ENCODE peak calls at places on chromosomes 13 and 19, in six cellular contexts. Z is NAMALWA; T is A172; E is stimulated activated CD4-positive, alpha-beta T cell treated with anti-CD3 and anti-CD28 coated beads, Interleukin-15, amount 100 ng/mL, for 1 hour; W is head of caudate nucleus; H is tibial artery. O is an unnamed sample.

GRCh38 chr13:99617474-99618255 is 116.4 kb downstream of the TM9SF2 start:
- DNase-seq in Z (peak; percentile 85), T (peak; percentile 68), E (no peak), W (peak; percentile 27), H (peak; percentile 76), O (no peak)

GRCh38 chr13:48126944-48127814 is 32.3 kb upstream of the MED4 start:
- DNase-seq in Z (peak; percentile 80), T (peak; percentile 67), E (no peak), W (no peak), H (peak; percentile 93), O (no peak)

GRCh38 chr19:35247526-35248309 is 1.1 kb upstream of the LSR start:
- DNase-seq in Z (no peak), T (peak; percentile 28), E (peak; percentile 40), W (no peak), H (peak; percentile 66), O (peak; percentile 58)

GRCh38 chr19:4635763-4636135 is 3.6 kb upstream of the TNFAIP8L1 start:
- DNase-seq in Z (no peak), T (no peak), E (no peak), W (no peak), H (no peak), O (no peak)

GRCh38 chr19:47601180-47601904 is 7.6 kb upstream of the BICRA start:
- DNase-seq in Z (peak; percentile 23), T (no peak), E (no peak), W (no peak), H (no peak), O (no peak)

GRCh38 chr13:34349091-34349722 is 531.3 kb downstream of the RFC3 start:
- DNase-seq in Z (no peak), T (peak; percentile 94), E (no peak), W (no peak), H (peak; percentile 69), O (no peak)

GRCh38 chr13:53341144-53341510 is 312.5 kb downstream of the OLFM4 start:
- DNase-seq in Z (no peak), T (no peak), E (no peak), W (no peak), H (no peak), O (no peak)

GRCh38 chr13:24899601-24900000 is 135.6 kb downstream of the RNF17 start:
- DNase-seq in Z (no peak), T (no peak), E (no peak), W (no peak), H (no peak), O (no peak)

GRCh38 chr19:47539747-47540311 is 25.0 kb upstream of the NAPA start:
- DNase-seq in Z (no peak), T (no peak), E (no peak), W (no peak), H (no peak), O (no peak)

GRCh38 chr19:3080281-3080680 is 13.9 kb upstream of the GNA11 start:
- DNase-seq in Z (no peak), T (peak; percentile 64), E (no peak), W (no peak), H (peak; percentile 82), O (no peak)

GRCh38 chr19:46303702-46304397 is 7.0 kb downstream of the HIF3A start:
- DNase-seq in Z (peak; percentile 27), T (no peak), E (no peak), W (no peak), H (peak; percentile 76), O (no peak)

GRCh38 chr13:109569938-109570711 is 216.3 kb downstream of the IRS2 start:
- DNase-seq in Z (no peak), T (no peak), E (no peak), W (no peak), H (no peak), O (no peak)

GRCh38 chr13:37747071-37747612 is 122.4 kb downstream of the TRPC4 start:
- DNase-seq in Z (no peak), T (peak; percentile 32), E (no peak), W (no peak), H (no peak), O (peak; percentile 39)

GRCh38 chr19:34189199-34189916 is 17.1 kb downstream of the LSM14A start:
- DNase-seq in Z (no peak), T (no peak), E (no peak), W (no peak), H (no peak), O (no peak)

GRCh38 chr13:112715715-112716460 is 26.1 kb downstream of the ATP11A start:
- DNase-seq in Z (no peak), T (no peak), E (no peak), W (no peak), H (peak; percentile 62), O (no peak)

GRCh38 chr19:55156202-55157063 is 1.1 kb downstream of the TNNI3 start:
- DNase-seq in Z (peak; percentile 59), T (no peak), E (no peak), W (no peak), H (no peak), O (no peak)

GRCh38 chr13:72061613-72062012 is 194.6 kb upstream of the DACH1 start:
- DNase-seq in Z (no peak), T (no peak), E (no peak), W (no peak), H (no peak), O (no peak)

GRCh38 chr13:64457976-64458375 is 2772.2 kb downstream of the PCDH9 start:
- DNase-seq in Z (no peak), T (no peak), E (no peak), W (no peak), H (no peak), O (no peak)

GRCh38 chr19:44904426-44904994 is 1.1 kb upstream of the APOE start:
- DNase-seq in Z (peak; percentile 43), T (no peak), E (no peak), W (no peak), H (no peak), O (no peak)

GRCh38 chr13:76646946-76647345 is 239.3 kb downstream of the KCTD12 start:
- DNase-seq in Z (no peak), T (no peak), E (no peak), W (no peak), H (no peak), O (no peak)

GRCh38 chr19:14459703-14460102 is 15.5 kb downstream of the PTGER1 start:
- DNase-seq in Z (no peak), T (no peak), E (no peak), W (no peak), H (no peak), O (no peak)